ENCODE peak calls at places on chromosomes 2 and 18, in nine cellular contexts. One of them, this sample, is unnamed.

GRCh38 chr2:221571108-221571390 is 1.1 kb downstream of the EPHA4 start:
- DNase-seq in activated gamma-delta T cell treated with Interleukin-2 at 50 U/mL for 16 hours: no peak
- DNase-seq in epithelial cell of esophagus: peak
- DNase-seq in AG08396: peak
- DNase-seq in GM13976: no peak
- DNase-seq in astrocyte of the spinal cord: no peak
- DNase-seq in mammary epithelial cell: no peak
- DNase-seq in Ammon's horn: peak
- DNase-seq in stimulated activated CD8-positive, alpha-beta memory T cell treated with anti-CD3 and anti-CD28 coated beads, Interleukin-7, amount 100 ng/mL, for 4 hours: no peak
- DNase-seq in this sample: peak

GRCh38 chr2:26088038-26088643 is 54.3 kb downstream of the RAB10 start:
- DNase-seq in activated gamma-delta T cell treated with Interleukin-2 at 50 U/mL for 16 hours: no peak
- DNase-seq in epithelial cell of esophagus: peak
- DNase-seq in AG08396: peak
- DNase-seq in GM13976: peak
- DNase-seq in astrocyte of the spinal cord: peak
- DNase-seq in mammary epithelial cell: no peak
- DNase-seq in Ammon's horn: peak
- DNase-seq in stimulated activated CD8-positive, alpha-beta memory T cell treated with anti-CD3 and anti-CD28 coated beads, Interleukin-7, amount 100 ng/mL, for 4 hours: no peak
- DNase-seq in this sample: peak

GRCh38 chr18:65620076-65620696 is 130.6 kb upstream of the CDH7 start:
- DNase-seq in activated gamma-delta T cell treated with Interleukin-2 at 50 U/mL for 16 hours: no peak
- DNase-seq in epithelial cell of esophagus: no peak
- DNase-seq in AG08396: no peak
- DNase-seq in GM13976: no peak
- DNase-seq in astrocyte of the spinal cord: no peak
- DNase-seq in mammary epithelial cell: no peak
- DNase-seq in Ammon's horn: peak
- DNase-seq in stimulated activated CD8-positive, alpha-beta memory T cell treated with anti-CD3 and anti-CD28 coated beads, Interleukin-7, amount 100 ng/mL, for 4 hours: no peak
- DNase-seq in this sample: no peak

GRCh38 chr2:236173734-236174607 is 5.8 kb upstream of the GBX2 start:
- DNase-seq in activated gamma-delta T cell treated with Interleukin-2 at 50 U/mL for 16 hours: no peak
- DNase-seq in epithelial cell of esophagus: no peak
- DNase-seq in AG08396: no peak
- DNase-seq in GM13976: no peak
- DNase-seq in astrocyte of the spinal cord: no peak
- DNase-seq in mammary epithelial cell: no peak
- DNase-seq in Ammon's horn: no peak
- DNase-seq in stimulated activated CD8-positive, alpha-beta memory T cell treated with anti-CD3 and anti-CD28 coated beads, Interleukin-7, amount 100 ng/mL, for 4 hours: no peak
- DNase-seq in this sample: no peak

GRCh38 chr2:157839162-157839801 is 36.8 kb downstream of the ACVR1 start:
- DNase-seq in activated gamma-delta T cell treated with Interleukin-2 at 50 U/mL for 16 hours: no peak
- DNase-seq in epithelial cell of esophagus: peak
- DNase-seq in AG08396: no peak
- DNase-seq in GM13976: no peak
- DNase-seq in astrocyte of the spinal cord: peak
- DNase-seq in mammary epithelial cell: no peak
- DNase-seq in Ammon's horn: no peak
- DNase-seq in stimulated activated CD8-positive, alpha-beta memory T cell treated with anti-CD3 and anti-CD28 coated beads, Interleukin-7, amount 100 ng/mL, for 4 hours: no peak
- DNase-seq in this sample: no peak

GRCh38 chr18:58937913-58938312 is 73.2 kb downstream of the ZNF532 start:
- DNase-seq in activated gamma-delta T cell treated with Interleukin-2 at 50 U/mL for 16 hours: no peak
- DNase-seq in epithelial cell of esophagus: no peak
- DNase-seq in AG08396: no peak
- DNase-seq in GM13976: no peak
- DNase-seq in astrocyte of the spinal cord: no peak
- DNase-seq in mammary epithelial cell: no peak
- DNase-seq in Ammon's horn: no peak
- DNase-seq in stimulated activated CD8-positive, alpha-beta memory T cell treated with anti-CD3 and anti-CD28 coated beads, Interleukin-7, amount 100 ng/mL, for 4 hours: no peak
- DNase-seq in this sample: no peak

GRCh38 chr2:66565291-66565690 is 130.4 kb downstream of the MEIS1 start:
- DNase-seq in activated gamma-delta T cell treated with Interleukin-2 at 50 U/mL for 16 hours: no peak
- DNase-seq in epithelial cell of esophagus: no peak
- DNase-seq in AG08396: no peak
- DNase-seq in GM13976: no peak
- DNase-seq in astrocyte of the spinal cord: no peak
- DNase-seq in mammary epithelial cell: no peak
- DNase-seq in Ammon's horn: no peak
- DNase-seq in stimulated activated CD8-positive, alpha-beta memory T cell treated with anti-CD3 and anti-CD28 coated beads, Interleukin-7, amount 100 ng/mL, for 4 hours: no peak
- DNase-seq in this sample: no peak

GRCh38 chr2:31335921-31336570 is 78.5 kb downstream of the XDH start:
- DNase-seq in activated gamma-delta T cell treated with Interleukin-2 at 50 U/mL for 16 hours: no peak
- DNase-seq in epithelial cell of esophagus: peak
- DNase-seq in AG08396: peak
- DNase-seq in GM13976: no peak
- DNase-seq in astrocyte of the spinal cord: peak
- DNase-seq in mammary epithelial cell: no peak
- DNase-seq in Ammon's horn: no peak
- DNase-seq in stimulated activated CD8-positive, alpha-beta memory T cell treated with anti-CD3 and anti-CD28 coated beads, Interleukin-7, amount 100 ng/mL, for 4 hours: no peak
- DNase-seq in this sample: no peak

GRCh38 chr2:173410579-173410978 is 55.9 kb downstream of the CDCA7 start:
- DNase-seq in activated gamma-delta T cell treated with Interleukin-2 at 50 U/mL for 16 hours: no peak
- DNase-seq in epithelial cell of esophagus: peak
- DNase-seq in AG08396: no peak
- DNase-seq in GM13976: no peak
- DNase-seq in astrocyte of the spinal cord: no peak
- DNase-seq in mammary epithelial cell: no peak
- DNase-seq in Ammon's horn: no peak
- DNase-seq in stimulated activated CD8-positive, alpha-beta memory T cell treated with anti-CD3 and anti-CD28 coated beads, Interleukin-7, amount 100 ng/mL, for 4 hours: no peak
- DNase-seq in this sample: no peak

GRCh38 chr2:20170646-20171250 is 54.2 kb downstream of the SDC1 start:
- DNase-seq in activated gamma-delta T cell treated with Interleukin-2 at 50 U/mL for 16 hours: no peak
- DNase-seq in epithelial cell of esophagus: no peak
- DNase-seq in AG08396: no peak
- DNase-seq in GM13976: peak
- DNase-seq in astrocyte of the spinal cord: no peak
- DNase-seq in mammary epithelial cell: no peak
- DNase-seq in Ammon's horn: no peak
- DNase-seq in stimulated activated CD8-positive, alpha-beta memory T cell treated with anti-CD3 and anti-CD28 coated beads, Interleukin-7, amount 100 ng/mL, for 4 hours: no peak
- DNase-seq in this sample: no peak

GRCh38 chr2:75602724-75603342 is 42.1 kb upstream of the EVA1A start:
- DNase-seq in activated gamma-delta T cell treated with Interleukin-2 at 50 U/mL for 16 hours: no peak
- DNase-seq in epithelial cell of esophagus: peak
- DNase-seq in AG08396: no peak
- DNase-seq in GM13976: no peak
- DNase-seq in astrocyte of the spinal cord: peak
- DNase-seq in mammary epithelial cell: peak
- DNase-seq in Ammon's horn: no peak
- DNase-seq in stimulated activated CD8-positive, alpha-beta memory T cell treated with anti-CD3 and anti-CD28 coated beads, Interleukin-7, amount 100 ng/mL, for 4 hours: no peak
- DNase-seq in this sample: no peak

GRCh38 chr18:48942554-48943261 is 8.1 kb downstream of the SMAD7 start:
- DNase-seq in activated gamma-delta T cell treated with Interleukin-2 at 50 U/mL for 16 hours: no peak
- DNase-seq in epithelial cell of esophagus: peak
- DNase-seq in AG08396: peak
- DNase-seq in GM13976: no peak
- DNase-seq in astrocyte of the spinal cord: peak
- DNase-seq in mammary epithelial cell: peak
- DNase-seq in Ammon's horn: no peak
- DNase-seq in stimulated activated CD8-positive, alpha-beta memory T cell treated with anti-CD3 and anti-CD28 coated beads, Interleukin-7, amount 100 ng/mL, for 4 hours: no peak
- DNase-seq in this sample: no peak

GRCh38 chr2:129904532-129905446 is 74.7 kb upstream of the RAB6C start:
- DNase-seq in activated gamma-delta T cell treated with Interleukin-2 at 50 U/mL for 16 hours: no peak
- DNase-seq in epithelial cell of esophagus: no peak
- DNase-seq in AG08396: no peak
- DNase-seq in GM13976: peak
- DNase-seq in astrocyte of the spinal cord: no peak
- DNase-seq in mammary epithelial cell: no peak
- DNase-seq in Ammon's horn: no peak
- DNase-seq in stimulated activated CD8-positive, alpha-beta memory T cell treated with anti-CD3 and anti-CD28 coated beads, Interleukin-7, amount 100 ng/mL, for 4 hours: no peak
- DNase-seq in this sample: no peak

GRCh38 chr2:213046431-213046830 is 105.0 kb downstream of the IKZF2 start:
- DNase-seq in activated gamma-delta T cell treated with Interleukin-2 at 50 U/mL for 16 hours: no peak
- DNase-seq in epithelial cell of esophagus: no peak
- DNase-seq in AG08396: no peak
- DNase-seq in GM13976: no peak
- DNase-seq in astrocyte of the spinal cord: no peak
- DNase-seq in mammary epithelial cell: no peak
- DNase-seq in Ammon's horn: no peak
- DNase-seq in stimulated activated CD8-positive, alpha-beta memory T cell treated with anti-CD3 and anti-CD28 coated beads, Interleukin-7, amount 100 ng/mL, for 4 hours: no peak
- DNase-seq in this sample: no peak

GRCh38 chr2:187876554-187876953 is 322.3 kb upstream of the TFPI start:
- DNase-seq in activated gamma-delta T cell treated with Interleukin-2 at 50 U/mL for 16 hours: no peak
- DNase-seq in epithelial cell of esophagus: no peak
- DNase-seq in AG08396: no peak
- DNase-seq in GM13976: no peak
- DNase-seq in astrocyte of the spinal cord: no peak
- DNase-seq in mammary epithelial cell: no peak
- DNase-seq in Ammon's horn: no peak
- DNase-seq in stimulated activated CD8-positive, alpha-beta memory T cell treated with anti-CD3 and anti-CD28 coated beads, Interleukin-7, amount 100 ng/mL, for 4 hours: no peak
- DNase-seq in this sample: no peak

GRCh38 chr2:43879261-43879660 is 40.5 kb downstream of the ABCG8 start:
- DNase-seq in activated gamma-delta T cell treated with Interleukin-2 at 50 U/mL for 16 hours: no peak
- DNase-seq in epithelial cell of esophagus: no peak
- DNase-seq in AG08396: no peak
- DNase-seq in GM13976: no peak
- DNase-seq in astrocyte of the spinal cord: peak
- DNase-seq in mammary epithelial cell: no peak
- DNase-seq in Ammon's horn: no peak
- DNase-seq in stimulated activated CD8-positive, alpha-beta memory T cell treated with anti-CD3 and anti-CD28 coated beads, Interleukin-7, amount 100 ng/mL, for 4 hours: no peak
- DNase-seq in this sample: no peak

GRCh38 chr2:208062113-208062512 is 36.8 kb upstream of the PLEKHM3 start:
- DNase-seq in activated gamma-delta T cell treated with Interleukin-2 at 50 U/mL for 16 hours: no peak
- DNase-seq in epithelial cell of esophagus: peak
- DNase-seq in AG08396: no peak
- DNase-seq in GM13976: no peak
- DNase-seq in astrocyte of the spinal cord: peak
- DNase-seq in mammary epithelial cell: peak
- DNase-seq in Ammon's horn: peak
- DNase-seq in stimulated activated CD8-positive, alpha-beta memory T cell treated with anti-CD3 and anti-CD28 coated beads, Interleukin-7, amount 100 ng/mL, for 4 hours: no peak
- DNase-seq in this sample: peak

GRCh38 chr2:220002699-220003098 is 375.3 kb downstream of the SLC4A3 start:
- DNase-seq in activated gamma-delta T cell treated with Interleukin-2 at 50 U/mL for 16 hours: no peak
- DNase-seq in epithelial cell of esophagus: no peak
- DNase-seq in AG08396: no peak
- DNase-seq in GM13976: no peak
- DNase-seq in astrocyte of the spinal cord: no peak
- DNase-seq in mammary epithelial cell: no peak
- DNase-seq in Ammon's horn: no peak
- DNase-seq in stimulated activated CD8-positive, alpha-beta memory T cell treated with anti-CD3 and anti-CD28 coated beads, Interleukin-7, amount 100 ng/mL, for 4 hours: no peak
- DNase-seq in this sample: no peak

GRCh38 chr18:56795381-56795780 is 144.2 kb downstream of the WDR7 start:
- DNase-seq in activated gamma-delta T cell treated with Interleukin-2 at 50 U/mL for 16 hours: no peak
- DNase-seq in epithelial cell of esophagus: no peak
- DNase-seq in AG08396: no peak
- DNase-seq in GM13976: no peak
- DNase-seq in astrocyte of the spinal cord: peak
- DNase-seq in mammary epithelial cell: no peak
- DNase-seq in Ammon's horn: peak
- DNase-seq in stimulated activated CD8-positive, alpha-beta memory T cell treated with anti-CD3 and anti-CD28 coated beads, Interleukin-7, amount 100 ng/mL, for 4 hours: no peak
- DNase-seq in this sample: no peak

GRCh38 chr18:49174478-49174877 is 223.7 kb upstream of the SMAD7 start:
- DNase-seq in activated gamma-delta T cell treated with Interleukin-2 at 50 U/mL for 16 hours: no peak
- DNase-seq in epithelial cell of esophagus: peak
- DNase-seq in AG08396: peak
- DNase-seq in GM13976: no peak
- DNase-seq in astrocyte of the spinal cord: peak
- DNase-seq in mammary epithelial cell: peak
- DNase-seq in Ammon's horn: no peak
- DNase-seq in stimulated activated CD8-positive, alpha-beta memory T cell treated with anti-CD3 and anti-CD28 coated beads, Interleukin-7, amount 100 ng/mL, for 4 hours: no peak
- DNase-seq in this sample: no peak

GRCh38 chr2:223908304-223909047 is 36.7 kb downstream of the WDFY1 start:
- DNase-seq in activated gamma-delta T cell treated with Interleukin-2 at 50 U/mL for 16 hours: no peak
- DNase-seq in epithelial cell of esophagus: no peak
- DNase-seq in AG08396: no peak
- DNase-seq in GM13976: no peak
- DNase-seq in astrocyte of the spinal cord: no peak
- DNase-seq in mammary epithelial cell: no peak
- DNase-seq in Ammon's horn: no peak
- DNase-seq in stimulated activated CD8-positive, alpha-beta memory T cell treated with anti-CD3 and anti-CD28 coated beads, Interleukin-7, amount 100 ng/mL, for 4 hours: no peak
- DNase-seq in this sample: no peak

GRCh38 chr2:229270551-229271410 is at the start of gene PID1:
- DNase-seq in activated gamma-delta T cell treated with Interleukin-2 at 50 U/mL for 16 hours: no peak
- DNase-seq in epithelial cell of esophagus: peak
- DNase-seq in AG08396: peak
- DNase-seq in GM13976: no peak
- DNase-seq in astrocyte of the spinal cord: peak
- DNase-seq in mammary epithelial cell: peak
- DNase-seq in Ammon's horn: peak
- DNase-seq in stimulated activated CD8-positive, alpha-beta memory T cell treated with anti-CD3 and anti-CD28 coated beads, Interleukin-7, amount 100 ng/mL, for 4 hours: no peak
- DNase-seq in this sample: no peak

GRCh38 chr2:45741451-45741850 is 90.0 kb downstream of the PRKCE start:
- DNase-seq in activated gamma-delta T cell treated with Interleukin-2 at 50 U/mL for 16 hours: no peak
- DNase-seq in epithelial cell of esophagus: no peak
- DNase-seq in AG08396: no peak
- DNase-seq in GM13976: no peak
- DNase-seq in astrocyte of the spinal cord: no peak
- DNase-seq in mammary epithelial cell: no peak
- DNase-seq in Ammon's horn: no peak
- DNase-seq in stimulated activated CD8-positive, alpha-beta memory T cell treated with anti-CD3 and anti-CD28 coated beads, Interleukin-7, amount 100 ng/mL, for 4 hours: no peak
- DNase-seq in this sample: no peak

GRCh38 chr2:170571612-170572011 is 143.5 kb upstream of the SP5 start:
- DNase-seq in activated gamma-delta T cell treated with Interleukin-2 at 50 U/mL for 16 hours: no peak
- DNase-seq in epithelial cell of esophagus: peak
- DNase-seq in AG08396: no peak
- DNase-seq in GM13976: no peak
- DNase-seq in astrocyte of the spinal cord: no peak
- DNase-seq in mammary epithelial cell: no peak
- DNase-seq in Ammon's horn: no peak
- DNase-seq in stimulated activated CD8-positive, alpha-beta memory T cell treated with anti-CD3 and anti-CD28 coated beads, Interleukin-7, amount 100 ng/mL, for 4 hours: no peak
- DNase-seq in this sample: no peak

GRCh38 chr2:112938904-112939303 is 27.9 kb downstream of the IL37 start:
- DNase-seq in activated gamma-delta T cell treated with Interleukin-2 at 50 U/mL for 16 hours: no peak
- DNase-seq in epithelial cell of esophagus: peak
- DNase-seq in AG08396: no peak
- DNase-seq in GM13976: no peak
- DNase-seq in astrocyte of the spinal cord: peak
- DNase-seq in mammary epithelial cell: peak
- DNase-seq in Ammon's horn: no peak
- DNase-seq in stimulated activated CD8-positive, alpha-beta memory T cell treated with anti-CD3 and anti-CD28 coated beads, Interleukin-7, amount 100 ng/mL, for 4 hours: no peak
- DNase-seq in this sample: no peak

GRCh38 chr2:224837066-224837465 is 120.9 kb upstream of the CCDC195 start:
- DNase-seq in activated gamma-delta T cell treated with Interleukin-2 at 50 U/mL for 16 hours: no peak
- DNase-seq in epithelial cell of esophagus: no peak
- DNase-seq in AG08396: no peak
- DNase-seq in GM13976: no peak
- DNase-seq in astrocyte of the spinal cord: no peak
- DNase-seq in mammary epithelial cell: no peak
- DNase-seq in Ammon's horn: no peak
- DNase-seq in stimulated activated CD8-positive, alpha-beta memory T cell treated with anti-CD3 and anti-CD28 coated beads, Interleukin-7, amount 100 ng/mL, for 4 hours: no peak
- DNase-seq in this sample: no peak

GRCh38 chr2:206004004-206004693 is 81.8 kb downstream of the INO80D start:
- DNase-seq in activated gamma-delta T cell treated with Interleukin-2 at 50 U/mL for 16 hours: no peak
- DNase-seq in epithelial cell of esophagus: peak
- DNase-seq in AG08396: no peak
- DNase-seq in GM13976: no peak
- DNase-seq in astrocyte of the spinal cord: no peak
- DNase-seq in mammary epithelial cell: no peak
- DNase-seq in Ammon's horn: no peak
- DNase-seq in stimulated activated CD8-positive, alpha-beta memory T cell treated with anti-CD3 and anti-CD28 coated beads, Interleukin-7, amount 100 ng/mL, for 4 hours: no peak
- DNase-seq in this sample: peak

GRCh38 chr2:148338544-148338943 is 306.0 kb upstream of the EPC2 start:
- DNase-seq in activated gamma-delta T cell treated with Interleukin-2 at 50 U/mL for 16 hours: no peak
- DNase-seq in epithelial cell of esophagus: peak
- DNase-seq in AG08396: peak
- DNase-seq in GM13976: no peak
- DNase-seq in astrocyte of the spinal cord: peak
- DNase-seq in mammary epithelial cell: peak
- DNase-seq in Ammon's horn: no peak
- DNase-seq in stimulated activated CD8-positive, alpha-beta memory T cell treated with anti-CD3 and anti-CD28 coated beads, Interleukin-7, amount 100 ng/mL, for 4 hours: no peak
- DNase-seq in this sample: no peak

GRCh38 chr2:123720760-123721159 is 304.3 kb upstream of the CNTNAP5 start:
- DNase-seq in activated gamma-delta T cell treated with Interleukin-2 at 50 U/mL for 16 hours: no peak
- DNase-seq in epithelial cell of esophagus: peak
- DNase-seq in AG08396: no peak
- DNase-seq in GM13976: no peak
- DNase-seq in astrocyte of the spinal cord: no peak
- DNase-seq in mammary epithelial cell: no peak
- DNase-seq in Ammon's horn: no peak
- DNase-seq in stimulated activated CD8-positive, alpha-beta memory T cell treated with anti-CD3 and anti-CD28 coated beads, Interleukin-7, amount 100 ng/mL, for 4 hours: no peak
- DNase-seq in this sample: no peak

GRCh38 chr18:41809652-41810051 is 145.4 kb upstream of the PIK3C3 start:
- DNase-seq in activated gamma-delta T cell treated with Interleukin-2 at 50 U/mL for 16 hours: no peak
- DNase-seq in epithelial cell of esophagus: peak
- DNase-seq in AG08396: no peak
- DNase-seq in GM13976: no peak
- DNase-seq in astrocyte of the spinal cord: no peak
- DNase-seq in mammary epithelial cell: peak
- DNase-seq in Ammon's horn: no peak
- DNase-seq in stimulated activated CD8-positive, alpha-beta memory T cell treated with anti-CD3 and anti-CD28 coated beads, Interleukin-7, amount 100 ng/mL, for 4 hours: no peak
- DNase-seq in this sample: no peak

GRCh38 chr18:12960846-12961397 is 13.1 kb downstream of the SEH1L start:
- DNase-seq in activated gamma-delta T cell treated with Interleukin-2 at 50 U/mL for 16 hours: no peak
- DNase-seq in epithelial cell of esophagus: no peak
- DNase-seq in AG08396: no peak
- DNase-seq in GM13976: no peak
- DNase-seq in astrocyte of the spinal cord: no peak
- DNase-seq in mammary epithelial cell: no peak
- DNase-seq in Ammon's horn: no peak
- DNase-seq in stimulated activated CD8-positive, alpha-beta memory T cell treated with anti-CD3 and anti-CD28 coated beads, Interleukin-7, amount 100 ng/mL, for 4 hours: no peak
- DNase-seq in this sample: no peak